ENCODE peak calls at places on chromosomes 2 and 18, in four cellular contexts. I is ovary, E is neural progenitor cell, S is GM10248. T is an unnamed sample.
A peak's percentile ranks its signal among the peaks of the same experiment; 100 is the strongest.

GRCh38 chr18:52963481-52963880 is 623.5 kb downstream of the DCC start:
- DNase-seq in E (no peak), S (no peak), I (no peak), T (no peak)

GRCh38 chr2:147806846-147807245 is 38.0 kb upstream of the ACVR2A start:
- DNase-seq in S (no peak), E (no peak), I (no peak), T (no peak)

GRCh38 chr2:44946681-44947360 is 5.3 kb downstream of the SIX3 start:
- DNase-seq in E (no peak), I (no peak), S (no peak), T (no peak)

GRCh38 chr2:96336104-96336775 is 674 bp downstream of the NCAPH start:
- DNase-seq in S (no peak), E (no peak), I (no peak), T (no peak)

GRCh38 chr2:168571061-168571460 is 115.0 kb downstream of the CERS6 start:
- DNase-seq in S (no peak), E (no peak), I (no peak), T (no peak)

GRCh38 chr2:229087843-229088520 is 183.1 kb downstream of the PID1 start:
- DNase-seq in E (no peak), I (no peak), S (no peak), T (no peak)

GRCh38 chr2:84841577-84841976 is 39.3 kb downstream of the TRABD2A start:
- DNase-seq in S (no peak), E (no peak), I (no peak), T (no peak)

GRCh38 chr2:96923810-96924774 is 54.2 kb upstream of the SEMA4C start:
- DNase-seq in I (no peak), S (no peak), E (no peak), T (no peak)

GRCh38 chr18:79508565-79509535 is 113.1 kb downstream of the NFATC1 start:
- DNase-seq in I (peak; percentile 42), S (peak; percentile 77), E (no peak), T (no peak)

GRCh38 chr18:9925369-9925768 is 11.6 kb downstream of the VAPA start:
- DNase-seq in I (no peak), S (no peak), E (no peak), T (no peak)

GRCh38 chr2:64807417-64807816 is 153.7 kb upstream of the SERTAD2 start:
- DNase-seq in I (no peak), E (no peak), S (peak; percentile 48), T (peak; percentile 99)

GRCh38 chr2:225164406-225165048 is 122.3 kb upstream of the DOCK10 start:
- DNase-seq in E (no peak), I (no peak), S (no peak), T (no peak)

T was measured in A172.